ENCODE peak calls at places on chromosomes 5 and 9, in five cellular contexts. L is K562, H is GM12878, E is HCT116, Y is HepG2. W is an unnamed sample.

GRCh38 chr9:14926941-14927624 is 16.9 kb upstream of the FREM1 start:
- DNase-seq in L (no peak), H (no peak), E (no peak), Y (no peak), W (no peak)

GRCh38 chr9:96048116-96048953 is 172.8 kb downstream of the ERCC6L2 start:
- DNase-seq in L (no peak), H (no peak), E (no peak), Y (peak; percentile 51), W (peak; percentile 66)

GRCh38 chr9:120650352-120650751 is 63.9 kb downstream of the MEGF9 start:
- DNase-seq in L (no peak), H (no peak), E (no peak), Y (peak; percentile 48), W (no peak)

GRCh38 chr9:6645153-6646027 is at the start of gene GLDC:
- DNase-seq in L (no peak), H (no peak), E (peak; percentile 79), Y (peak; percentile 90), W (peak; percentile 84)

GRCh38 chr9:110897899-110898298 is 140.4 kb downstream of the LPAR1 start:
- DNase-seq in L (no peak), H (no peak), E (no peak), Y (no peak), W (no peak)

GRCh38 chr5:179803651-179804598 is 2.7 kb downstream of the MGAT4B start:
- DNase-seq in L (peak; percentile 44), H (no peak), E (no peak), Y (peak; percentile 44), W (no peak)

GRCh38 chr5:72377920-72378635 is 57.9 kb downstream of the PTCD2 start:
- DNase-seq in L (no peak), H (no peak), E (no peak), Y (no peak), W (no peak)

GRCh38 chr9:75903785-75904360 is 13.4 kb downstream of the PCSK5 start:
- DNase-seq in L (no peak), H (no peak), E (peak; percentile 48), Y (no peak), W (no peak)

GRCh38 chr9:85228111-85228855 is 513.5 kb downstream of the AGTPBP1 start:
- DNase-seq in L (no peak), H (no peak), E (no peak), Y (no peak), W (no peak)

GRCh38 chr5:157269763-157270272 is 3.9 kb downstream of the CYFIP2 start:
- DNase-seq in L (no peak), H (no peak), E (no peak), Y (no peak), W (no peak)

GRCh38 chr5:9165567-9165966 is 380.3 kb downstream of the SEMA5A start:
- DNase-seq in L (no peak), H (no peak), E (no peak), Y (no peak), W (no peak)

GRCh38 chr5:76367623-76368366 is 35.3 kb upstream of the IQGAP2 start:
- DNase-seq in L (peak; percentile 43), H (peak; percentile 44), E (no peak), Y (no peak), W (no peak)

GRCh38 chr5:169548315-169548714 is 35.3 kb upstream of the SPDL1 start:
- DNase-seq in L (no peak), H (no peak), E (no peak), Y (peak; percentile 5), W (no peak)

GRCh38 chr5:14777187-14777586 is 94.4 kb downstream of the ANKH start:
- DNase-seq in L (no peak), H (no peak), E (no peak), Y (no peak), W (no peak)

GRCh38 chr9:33244150-33244784 is 4.3 kb downstream of the SPINK4 start:
- DNase-seq in L (no peak), H (no peak), E (no peak), Y (peak; percentile 34), W (no peak)

GRCh38 chr5:151162794-151163193 is 5.2 kb upstream of the ANXA6 start:
- DNase-seq in L (no peak), H (no peak), E (no peak), Y (no peak), W (no peak)

GRCh38 chr5:179595916-179596315 is 27.6 kb downstream of the HNRNPH1 start:
- DNase-seq in L (no peak), H (no peak), E (no peak), Y (no peak), W (no peak)

GRCh38 chr9:33340186-33340585 is 49.9 kb downstream of the NFX1 start:
- DNase-seq in L (no peak), H (no peak), E (no peak), Y (no peak), W (no peak)

GRCh38 chr9:133711428-133712220 is 26.5 kb downstream of the SARDH start:
- DNase-seq in L (no peak), H (no peak), E (no peak), Y (no peak), W (no peak)

GRCh38 chr9:75087279-75087823 is 604 bp downstream of the NMRK1 start:
- DNase-seq in L (no peak), H (peak; percentile 57), E (no peak), Y (peak; percentile 21), W (no peak)

GRCh38 chr5:96146675-96147074 is 185.0 kb upstream of the ELL2 start:
- DNase-seq in L (peak; percentile 11), H (peak; percentile 27), E (peak; percentile 38), Y (no peak), W (no peak)

GRCh38 chr5:169667896-169668674 is 31.0 kb downstream of the DOCK2 start:
- DNase-seq in L (no peak), H (no peak), E (no peak), Y (peak; percentile 1), W (no peak)

GRCh38 chr5:101018299-101018698 is 115.2 kb upstream of the ST8SIA4 start:
- DNase-seq in L (no peak), H (no peak), E (no peak), Y (no peak), W (no peak)
- TF ChIP-seq SP1 in L (no peak), H (no peak), E (no peak), Y (no peak), W (no peak)

DNA sequence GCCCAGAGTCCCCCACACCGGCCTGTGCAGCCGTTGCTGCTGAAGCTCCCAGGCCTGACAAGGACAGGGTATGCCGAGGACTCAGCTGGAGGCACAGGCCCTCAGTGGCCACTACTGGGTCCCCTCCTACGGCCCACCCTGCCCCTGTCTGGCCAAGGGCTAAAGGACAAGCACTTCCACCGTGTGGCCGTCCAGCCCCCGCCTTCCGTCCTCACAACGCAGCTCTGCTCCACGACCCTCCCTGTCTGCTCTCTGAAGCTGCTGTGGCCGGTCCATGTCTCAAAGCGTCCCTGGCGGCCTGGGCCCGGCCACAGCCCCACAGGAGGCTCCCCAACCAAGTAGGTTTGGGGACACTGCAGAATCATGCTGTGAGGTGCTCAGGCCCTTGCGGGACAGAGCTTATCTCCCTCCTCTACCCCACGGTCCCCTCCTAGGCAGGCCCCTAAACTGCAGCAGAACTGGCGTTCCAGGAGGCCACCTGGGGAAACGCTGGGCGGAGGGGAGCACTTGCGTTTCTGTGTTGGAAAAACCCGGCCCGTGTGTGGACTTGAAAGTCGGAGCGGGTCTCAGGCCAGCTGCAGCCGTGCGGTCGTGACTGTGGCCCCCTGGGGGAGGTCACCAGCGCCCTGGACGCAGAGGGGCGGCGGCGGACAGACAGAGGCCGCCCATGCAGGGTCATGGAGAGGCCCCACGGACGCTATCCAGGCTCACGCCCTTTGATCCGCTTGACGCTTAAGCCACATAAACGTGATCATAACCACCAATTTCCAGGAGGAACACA is 45.6 kb downstream of the NKD2 start:
- DNase-seq in L (no peak), H (no peak), E (no peak), Y (no peak), W (no peak)
- TF ChIP-seq SRF in L (no peak), H (no peak), E (no peak), Y (no peak), W (no peak)

DNA sequence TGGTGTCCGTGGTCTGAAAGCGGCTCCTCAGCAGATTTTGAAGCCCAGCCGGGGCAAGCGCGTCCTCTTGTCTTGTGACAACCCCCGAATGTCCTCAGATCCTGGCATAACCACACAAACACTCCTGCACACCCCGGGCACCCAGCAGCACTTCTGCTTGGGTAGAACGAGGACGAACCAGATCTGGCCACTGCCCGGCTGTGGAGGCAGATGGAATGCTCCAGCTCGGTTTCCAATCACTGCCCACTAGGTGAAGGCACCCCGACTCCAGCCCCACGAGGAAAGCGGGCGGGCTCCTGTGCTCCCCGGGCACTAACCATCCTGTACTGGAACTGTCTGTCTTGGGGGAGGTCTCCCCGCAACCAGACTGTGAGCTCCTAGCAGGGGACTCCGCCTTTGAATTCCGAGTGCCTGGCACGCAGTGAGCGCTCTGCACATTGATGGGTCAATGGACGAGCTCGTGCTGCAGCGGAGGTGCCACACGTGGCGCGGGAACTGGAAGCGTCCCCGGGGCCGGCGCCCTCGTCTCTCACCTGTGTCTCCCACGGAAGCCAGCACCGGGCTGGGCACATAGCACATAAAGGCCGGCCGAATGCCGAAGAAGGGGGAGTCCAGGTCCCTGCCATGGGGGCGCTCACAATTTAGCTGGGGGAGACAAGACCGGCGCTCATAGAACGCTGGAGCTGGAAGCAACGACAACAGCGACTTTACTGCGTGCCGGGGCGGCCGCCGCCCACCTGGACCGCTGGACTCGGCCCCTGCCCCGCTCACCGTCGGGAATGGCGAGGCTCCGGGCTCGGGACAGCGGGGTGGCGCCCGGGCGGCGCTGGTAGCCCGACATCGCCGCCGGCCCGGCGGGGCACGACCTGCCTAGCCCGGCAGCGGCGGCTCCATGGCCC is 608 bp downstream of the ENTR1 start:
- DNase-seq in L (no peak), H (no peak), E (no peak), Y (peak; percentile 30), W (peak; percentile 60)
- TF ChIP-seq SP1 in L (no peak), H (no peak), E (no peak), Y (no peak), W (no peak)

GRCh38 chr5:27854243-27854852 is 816.0 kb upstream of the CDH9 start:
- DNase-seq in L (no peak), H (no peak), E (no peak), Y (no peak), W (no peak)
- TF ChIP-seq SRF in L (no peak), H (no peak), E (no peak), Y (no peak), W (no peak)

GRCh38 chr9:89247431-89248370 is 63.3 kb upstream of the CKS2 start:
- DNase-seq in L (no peak), H (no peak), E (no peak), Y (no peak), W (peak; percentile 34)
- TF ChIP-seq SP1 in L (no peak), H (no peak), E (no peak), Y (no peak), W (no peak)

DNA sequence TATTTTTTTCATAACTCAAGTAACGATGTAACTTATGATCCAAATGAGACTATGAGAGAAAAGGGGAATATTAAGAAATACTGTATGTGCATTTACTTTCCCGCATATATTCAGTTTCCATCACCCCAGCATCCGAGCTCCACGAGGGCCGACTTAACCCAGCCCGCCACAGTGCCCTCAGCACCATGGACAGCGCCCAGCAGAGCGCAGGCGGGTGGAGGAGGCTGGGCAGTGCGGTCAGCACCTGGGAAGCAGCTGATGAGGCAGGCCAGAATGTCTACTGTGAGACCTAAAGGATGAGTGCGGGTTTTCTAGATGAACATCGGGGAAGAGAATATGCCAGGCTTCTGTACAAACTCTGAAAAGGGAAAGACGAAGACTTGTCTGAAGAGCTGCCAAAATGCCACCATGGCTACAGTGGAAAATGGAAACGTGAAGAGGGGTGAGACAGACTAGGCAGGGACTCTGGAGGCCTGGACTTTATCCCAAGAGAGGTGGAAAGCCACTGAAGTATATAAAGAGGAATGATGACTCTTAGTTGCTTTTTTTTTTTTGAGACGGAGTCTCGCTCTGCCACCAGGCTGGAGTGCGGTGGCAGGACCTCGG is 34.5 kb upstream of the MED27 start:
- DNase-seq in L (peak; percentile 79), H (no peak), E (no peak), Y (peak; percentile 40), W (peak; percentile 93)
- TF ChIP-seq SRF in L (peak; percentile 79), H (no peak), E (no peak), Y (no peak), W (no peak)